ENCODE peak calls at places on chromosomes 3 and 15, in eight cellular contexts. Y is stimulated activated CD8-positive, alpha-beta memory T cell treated with anti-CD3 and anti-CD28 coated beads, Interleukin-15, amount 100 ng/mL, for 24 hours; D is HFFc6; G is aorta; C is psoas muscle; L is EL; W is naive thymus-derived CD4-positive, alpha-beta T cell; K is colonic mucosa. R is an unnamed sample.

GRCh38 chr15:46080018-46080417 is 445.2 kb downstream of the SQOR start:
- DNase-seq in Y (no peak), L (no peak), W (no peak), C (no peak), D (no peak), K (no peak), G (no peak), R (no peak)

GRCh38 chr3:13420817-13421755 is 964 bp upstream of the NUP210 start:
- DNase-seq in D (no peak), K (peak), C (peak), Y (peak), G (peak), L (no peak), W (peak), R (no peak)

GRCh38 chr15:64288577-64288976 is 67.4 kb downstream of the CSNK1G1 start:
- DNase-seq in W (no peak), L (peak), Y (no peak), D (peak), G (no peak), C (no peak), K (no peak), R (no peak)

GRCh38 chr3:85589145-85589544 is 630.4 kb downstream of the CADM2 start:
- DNase-seq in C (no peak), G (no peak), Y (no peak), L (no peak), K (no peak), W (no peak), D (no peak), R (no peak)

GRCh38 chr3:121482651-121483050 is 63.1 kb downstream of the POLQ start:
- DNase-seq in L (peak), D (peak), K (no peak), Y (no peak), W (no peak), C (no peak), G (no peak), R (no peak)

GRCh38 chr3:129383292-129383860 is 45.1 kb downstream of the EFCAB12 start:
- DNase-seq in L (peak), K (peak), G (peak), D (peak), W (peak), C (peak), Y (no peak), R (peak)

GRCh38 chr3:150697646-150698045 is 6.1 kb downstream of the ERICH6 start:
- DNase-seq in G (no peak), W (no peak), D (peak), L (peak), C (no peak), K (no peak), Y (no peak), R (no peak)

GRCh38 chr3:195889843-195890407 is 18.4 kb downstream of the TNK2 start:
- DNase-seq in W (no peak), C (peak), L (no peak), K (no peak), Y (no peak), D (no peak), G (no peak), R (peak)

GRCh38 chr15:69903476-69904295 is 194.0 kb downstream of the TLE3 start:
- DNase-seq in C (no peak), Y (no peak), D (peak), L (peak), G (no peak), K (no peak), W (no peak), R (no peak)

GRCh38 chr3:41608267-41608822 is 353.6 kb downstream of the ULK4 start:
- DNase-seq in G (no peak), C (no peak), D (no peak), K (no peak), Y (no peak), W (no peak), L (no peak), R (no peak)

GRCh38 chr15:45276851-45277250 is 24.8 kb downstream of the SLC28A2 start:
- DNase-seq in Y (no peak), G (no peak), K (no peak), D (peak), W (peak), L (peak), C (no peak), R (no peak)

GRCh38 chr15:39783244-39783820 is 691 bp upstream of the FSIP1 start:
- DNase-seq in Y (no peak), G (no peak), C (no peak), L (no peak), D (no peak), K (no peak), W (no peak), R (no peak)

GRCh38 chr15:45314960-45315359 is 62.9 kb downstream of the SLC28A2 start:
- DNase-seq in L (peak), K (no peak), D (peak), G (peak), Y (no peak), W (no peak), C (no peak), R (no peak)

GRCh38 chr3:9036327-9037112 is 73.2 kb upstream of the RAD18 start:
- DNase-seq in D (no peak), L (peak), G (peak), Y (no peak), C (peak), W (no peak), K (peak), R (no peak)

GRCh38 chr3:193883551-193883950 is 252.4 kb upstream of the HES1 start:
- DNase-seq in C (no peak), W (no peak), L (peak), G (no peak), Y (no peak), D (no peak), K (no peak), R (no peak)

GRCh38 chr15:74302821-74303359 is 64.6 kb downstream of the CYP11A1 start:
- DNase-seq in D (peak), C (no peak), G (no peak), L (no peak), K (no peak), W (peak), Y (no peak), R (peak)

GRCh38 chr3:142459929-142460328 is 12.1 kb upstream of the XRN1 start:
- DNase-seq in D (no peak), C (no peak), L (no peak), G (no peak), Y (no peak), K (no peak), W (no peak), R (no peak)

R was measured in H1.